ENCODE peak calls at places on chromosomes 16 and 17, in six cellular contexts. R, V, M, L, Y and O are unnamed samples.

GRCh38 chr16:22694887-22695382 is 119.0 kb upstream of the HS3ST2 start:
- DNase-seq in R (no peak), V (no peak), M (peak), L (no peak), Y (peak), O (no peak)

GRCh38 chr16:51429041-51429440 is 278.0 kb upstream of the SALL1 start:
- DNase-seq in R (no peak), V (no peak), M (no peak), L (no peak), Y (peak), O (no peak)

GRCh38 chr17:6713130-6713917 is at the start of gene SLC13A5:
- DNase-seq in R (no peak), V (no peak), M (peak), L (peak), Y (no peak), O (no peak)

GRCh38 chr17:69870751-69871199 is 204.2 kb upstream of the KCNJ16 start:
- DNase-seq in R (no peak), V (no peak), M (peak), L (peak), Y (peak), O (no peak)

GRCh38 chr17:41402161-41402560 is 4.8 kb upstream of the KRT31 start:
- DNase-seq in R (no peak), V (no peak), M (no peak), L (no peak), Y (peak), O (no peak)

GRCh38 chr17:49836111-49837030 is 11.5 kb downstream of the TAC4 start:
- DNase-seq in R (no peak), V (no peak), M (peak), L (peak), Y (peak), O (peak)

GRCh38 chr17:61809816-61810392 is 53.4 kb downstream of the BRIP1 start:
- DNase-seq in R (no peak), V (no peak), M (peak), L (peak), Y (peak), O (no peak)

GRCh38 chr17:41326173-41327145 is 10.9 kb upstream of the KRTAP17-1 start:
- DNase-seq in R (no peak), V (no peak), M (no peak), L (no peak), Y (no peak), O (peak)

GRCh38 chr17:3485481-3486068 is 9.8 kb downstream of the ASPA start:
- DNase-seq in R (no peak), V (no peak), M (no peak), L (no peak), Y (no peak), O (no peak)

DNA sequence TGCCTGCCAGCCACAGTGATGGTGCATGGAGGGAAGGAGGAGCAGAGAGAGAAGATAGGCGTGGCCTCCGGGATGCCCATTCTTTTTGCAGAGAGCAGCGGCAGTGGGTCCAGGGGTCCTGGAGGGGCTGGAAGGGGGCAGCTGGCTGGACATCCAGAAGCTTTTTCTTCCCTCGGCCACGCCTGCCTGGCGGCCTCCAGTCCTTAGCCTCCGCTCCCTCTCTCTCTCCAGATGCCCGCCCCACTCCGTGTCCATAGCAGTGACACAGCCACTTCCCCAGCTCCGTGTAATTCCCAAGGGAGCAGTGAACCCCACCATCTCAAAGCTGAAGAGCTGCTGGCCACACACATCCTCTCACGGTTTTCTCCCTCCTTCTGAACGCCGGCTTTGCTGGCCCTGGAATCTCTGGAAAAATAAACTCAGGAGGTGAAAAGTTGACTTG is 26.3 kb upstream of the CDC42EP4 start:
- DNase-seq in R (no peak), V (no peak), M (peak), L (no peak), Y (peak), O (no peak)
- H3K4me3 ChIP-seq in R (no peak), V (no peak), M (no peak), L (no peak), Y (no peak), O (no peak)

DNA sequence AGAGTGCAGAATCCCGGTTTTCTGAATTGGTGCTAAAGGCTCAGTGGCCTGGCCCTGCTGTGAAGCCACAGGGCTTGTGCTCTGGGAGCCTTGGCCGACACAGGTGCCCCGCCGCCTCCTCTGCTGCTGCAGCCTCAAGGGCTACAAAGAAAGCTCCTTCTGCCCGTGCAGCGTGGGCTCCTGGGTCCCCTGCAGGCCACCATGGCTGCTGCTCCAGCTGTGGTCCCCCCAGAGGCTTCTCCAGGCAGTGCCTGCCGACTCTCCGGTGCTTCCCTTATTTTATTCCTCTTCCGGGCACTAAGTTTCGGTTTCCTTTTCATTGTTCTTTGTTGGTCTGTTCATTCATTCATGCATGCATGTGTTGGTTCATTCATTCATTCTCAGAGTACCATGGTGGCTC is 53.1 kb downstream of the CMIP start:
- DNase-seq in R (no peak), V (no peak), M (no peak), L (no peak), Y (no peak), O (peak)
- TF ChIP-seq CTCF in R (no peak), V (peak), M (no peak), L (no peak), Y (no peak), O (no peak)

GRCh38 chr17:81329279-81329926 is 34.3 kb upstream of the SLC38A10 start:
- DNase-seq in R (peak), V (peak), M (peak), L (no peak), Y (peak), O (peak)
- H3K4me3 ChIP-seq in R (peak), V (peak), M (no peak), L (no peak), Y (no peak), O (no peak)

GRCh38 chr16:49466529-49466831 is 92.9 kb downstream of the C16orf78 start:
- DNase-seq in R (no peak), V (no peak), M (no peak), L (no peak), Y (no peak), O (no peak)

GRCh38 chr16:49463529-49463928 is 89.9 kb downstream of the C16orf78 start:
- DNase-seq in R (no peak), V (no peak), M (no peak), L (no peak), Y (no peak), O (peak)

GRCh38 chr16:49464093-49464492 is 90.5 kb downstream of the C16orf78 start:
- DNase-seq in R (no peak), V (no peak), M (no peak), L (no peak), Y (no peak), O (no peak)

GRCh38 chr16:49465661-49466528 is 92.3 kb downstream of the C16orf78 start:
- DNase-seq in R (no peak), V (no peak), M (no peak), L (no peak), Y (no peak), O (no peak)

GRCh38 chr16:49464877-49465504 is 91.4 kb downstream of the C16orf78 start:
- DNase-seq in R (no peak), V (no peak), M (no peak), L (no peak), Y (no peak), O (no peak)
- TF ChIP-seq CTCF in R (peak), V (no peak), M (peak), L (peak), Y (no peak), O (peak)

DNA sequence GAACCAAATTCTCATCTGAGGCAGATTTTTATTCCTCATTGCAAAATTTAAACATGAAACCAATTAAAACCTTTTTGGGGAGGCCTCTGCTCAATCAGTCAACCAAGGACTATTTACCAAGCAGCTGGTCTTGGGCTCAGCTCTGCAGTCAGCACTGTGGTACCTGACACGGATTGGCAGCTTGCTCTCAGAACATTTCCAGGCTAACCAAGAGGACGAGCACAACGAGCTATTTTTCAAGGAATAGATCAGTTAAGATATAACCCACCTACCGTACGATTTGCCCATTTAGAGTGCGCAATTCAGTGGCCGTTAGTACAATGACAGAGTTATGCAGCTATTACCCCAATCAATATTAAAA is 26.4 kb upstream of the KLHDC4 start:
- DNase-seq in R (no peak), V (no peak), M (no peak), L (no peak), Y (no peak), O (no peak)
- H3K4me3 ChIP-seq in R (no peak), V (no peak), M (no peak), L (no peak), Y (no peak), O (no peak)

GRCh38 chr17:9256944-9257629 is 235.8 kb downstream of the NTN1 start:
- DNase-seq in R (no peak), V (no peak), M (no peak), L (no peak), Y (peak), O (no peak)

GRCh38 chr17:9266031-9266680 is 244.8 kb downstream of the NTN1 start:
- DNase-seq in R (no peak), V (no peak), M (no peak), L (no peak), Y (peak), O (no peak)

GRCh38 chr17:9259419-9259818 is 238.1 kb downstream of the NTN1 start:
- DNase-seq in R (no peak), V (no peak), M (no peak), L (no peak), Y (no peak), O (no peak)

GRCh38 chr17:9258115-9259020 is 237.1 kb downstream of the NTN1 start:
- DNase-seq in R (no peak), V (no peak), M (no peak), L (peak), Y (no peak), O (no peak)

GRCh38 chr17:9261059-9262029 is 240.0 kb downstream of the NTN1 start:
- DNase-seq in R (no peak), V (no peak), M (no peak), L (no peak), Y (no peak), O (peak)
- TF ChIP-seq CTCF in R (no peak), V (no peak), M (no peak), L (no peak), Y (no peak), O (no peak)

DNA sequence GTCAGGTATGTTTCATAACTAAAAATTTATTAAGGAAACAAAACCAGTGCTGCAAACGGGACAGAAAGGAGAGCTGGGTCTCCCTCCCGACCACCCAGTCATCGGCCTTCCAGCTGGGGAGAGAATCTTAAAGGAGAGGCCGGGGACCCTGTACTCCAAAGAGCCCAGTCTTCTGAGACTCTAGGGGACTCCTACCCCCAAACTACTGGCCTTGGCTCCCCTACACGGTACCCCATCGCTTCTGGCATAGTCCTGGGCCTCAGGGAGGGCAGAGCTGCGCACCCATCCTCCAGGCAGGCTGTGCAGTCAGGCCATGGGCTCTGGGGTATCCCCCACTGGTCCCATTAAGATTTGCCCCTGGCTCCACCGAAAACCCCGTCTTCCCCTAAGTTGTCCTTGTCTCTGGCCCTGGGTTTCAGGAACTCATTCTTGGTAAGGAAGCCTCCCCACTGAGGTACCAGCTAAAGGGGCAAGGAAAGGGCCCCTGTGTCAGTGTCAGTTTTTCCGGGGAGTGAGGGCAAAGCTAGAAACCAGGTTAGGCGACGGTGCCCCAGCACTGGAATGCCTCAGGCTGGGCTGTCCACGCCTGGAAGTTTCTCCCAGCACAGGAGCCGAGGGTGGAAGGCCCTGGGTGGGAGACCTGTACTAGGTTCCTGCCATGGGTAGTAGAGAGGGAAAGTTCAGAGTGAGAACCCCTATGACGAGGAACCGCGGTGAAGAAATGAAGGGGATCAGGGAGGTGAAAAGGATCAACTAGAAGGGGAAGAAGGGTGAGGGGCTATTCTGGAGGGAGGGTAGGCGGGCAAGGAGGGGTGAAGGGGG is 5.1 kb downstream of the HIC1 start:
- DNase-seq in R (no peak), V (no peak), M (no peak), L (no peak), Y (no peak), O (no peak)
- H3K4me3 ChIP-seq in R (no peak), V (peak), M (peak), L (no peak), Y (no peak), O (no peak)

GRCh38 chr17:80755650-80756405 is 211.2 kb downstream of the RPTOR start:
- DNase-seq in R (no peak), V (no peak), M (no peak), L (no peak), Y (no peak), O (no peak)
- TF ChIP-seq CTCF in R (no peak), V (no peak), M (peak), L (peak), Y (peak), O (no peak)

GRCh38 chr16:10579965-10580918 is at the start of gene EMP2:
- DNase-seq in R (no peak), V (peak), M (peak), L (peak), Y (peak), O (peak)
- H3K4me3 ChIP-seq in R (peak), V (peak), M (peak), L (peak), Y (peak), O (peak)

GRCh38 chr17:12688382-12688781 is 22.7 kb downstream of the MYOCD start:
- DNase-seq in R (no peak), V (no peak), M (no peak), L (no peak), Y (no peak), O (no peak)

GRCh38 chr17:12691173-12691572 is 25.5 kb downstream of the MYOCD start:
- DNase-seq in R (no peak), V (no peak), M (peak), L (no peak), Y (peak), O (no peak)

DNA sequence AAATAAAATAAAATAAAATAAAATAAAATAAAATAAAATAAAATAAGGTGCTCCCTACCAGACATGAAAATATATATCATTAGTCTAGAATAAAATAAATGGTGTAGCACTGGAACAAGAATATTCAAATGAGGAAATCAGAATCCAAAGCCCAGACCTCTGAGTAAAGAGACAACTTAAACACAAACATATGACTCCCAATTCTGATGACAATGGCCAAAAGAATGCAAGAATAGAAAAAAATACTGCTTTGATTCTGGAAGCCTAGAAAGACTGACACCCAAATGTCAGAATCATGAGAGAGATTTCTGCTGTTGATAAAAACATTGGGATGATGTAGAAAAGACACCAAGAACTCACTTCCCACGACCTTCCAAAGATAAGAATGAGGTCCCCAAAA is 27.9 kb downstream of the MYOCD start:
- DNase-seq in R (no peak), V (no peak), M (no peak), L (no peak), Y (peak), O (no peak)
- TF ChIP-seq CTCF in R (no peak), V (no peak), M (no peak), L (no peak), Y (no peak), O (no peak)